ENCODE peak calls at places on chromosome 4, in five cellular contexts. Y is upper lobe of left lung, S is PC-3, I is K562, E is SK-N-SH. A is an unnamed sample.
A peak's percentile ranks its signal among the peaks of the same experiment; 100 is the strongest.

GRCh38 chr4:52946811-52947210 is 84.7 kb downstream of the RASL11B start:
- DNase-seq in Y (no peak), S (no peak), E (no peak), I (no peak), A (peak; percentile 60)

GRCh38 chr4:82777857-82778525 is 20.6 kb downstream of the SCD5 start:
- DNase-seq in S (no peak), E (no peak), I (no peak), Y (no peak), A (no peak)

GRCh38 chr4:99351487-99351886 is 1.1 kb downstream of the ADH1C start:
- DNase-seq in E (no peak), S (no peak), Y (no peak), I (no peak), A (no peak)

GRCh38 chr4:178577933-178578332 is 1135.7 kb upstream of the AGA start:
- DNase-seq in E (peak; percentile 12), Y (no peak), I (no peak), S (peak; percentile 9), A (no peak)

GRCh38 chr4:162232349-162232748 is 68.5 kb upstream of the FSTL5 start:
- DNase-seq in S (no peak), I (no peak), E (no peak), Y (no peak), A (no peak)

GRCh38 chr4:122826596-122827257 is at the start of gene FGF2:
- DNase-seq in S (peak; percentile 21), I (peak; percentile 76), E (peak; percentile 89), Y (peak; percentile 91), A (peak; percentile 24)

GRCh38 chr4:38106301-38106700 is 146.1 kb downstream of the PTTG2 start:
- DNase-seq in S (no peak), Y (no peak), I (no peak), E (no peak), A (no peak)

GRCh38 chr4:184475096-184475461 is 729 bp upstream of the IRF2 start:
- DNase-seq in Y (no peak), I (peak; percentile 64), E (peak; percentile 61), S (peak; percentile 34), A (peak; percentile 76)

GRCh38 chr4:54337007-54337406 is 107.9 kb downstream of the PDGFRA start:
- DNase-seq in S (no peak), Y (no peak), I (no peak), E (no peak), A (no peak)

GRCh38 chr4:123092603-123093002 is 170.2 kb upstream of the NUDT6 start:
- DNase-seq in I (no peak), Y (no peak), S (no peak), E (no peak), A (no peak)

GRCh38 chr4:70671091-70671490 is 4.8 kb upstream of the JCHAIN start:
- DNase-seq in S (no peak), Y (no peak), E (no peak), I (no peak), A (no peak)

GRCh38 chr4:101282076-101282844 is 65.1 kb downstream of the PPP3CA start:
- DNase-seq in S (no peak), Y (no peak), I (no peak), E (no peak), A (no peak)

GRCh38 chr4:181601118-181601517 is 642.1 kb upstream of the TENM3 start:
- DNase-seq in E (no peak), I (no peak), Y (no peak), S (no peak), A (no peak)

GRCh38 chr4:90127223-90127705 is at the start of gene CCSER1:
- DNase-seq in Y (peak; percentile 94), E (peak; percentile 90), I (no peak), S (peak; percentile 78), A (peak; percentile 37)

GRCh38 chr4:52376107-52376704 is 282.9 kb downstream of the USP46 start:
- DNase-seq in E (peak; percentile 41), Y (no peak), I (peak; percentile 23), S (peak; percentile 77), A (peak; percentile 56)

GRCh38 chr4:38923746-38924145 is 56.1 kb downstream of the FAM114A1 start:
- DNase-seq in S (no peak), E (no peak), I (no peak), Y (no peak), A (no peak)

GRCh38 chr4:97576955-97577354 is 566.3 kb downstream of the STPG2 start:
- DNase-seq in S (peak; percentile 12), E (no peak), Y (no peak), I (no peak), A (no peak)

GRCh38 chr4:34720563-34720962 is 1523.8 kb downstream of the ARAP2 start:
- DNase-seq in I (no peak), S (peak; percentile 55), E (peak; percentile 1), Y (no peak), A (no peak)

GRCh38 chr4:94634266-94634665 is 123.5 kb upstream of the BMPR1B start:
- DNase-seq in E (no peak), S (no peak), I (no peak), Y (no peak), A (no peak)

GRCh38 chr4:121145430-121145829 is 18.7 kb downstream of the TNIP3 start:
- DNase-seq in S (no peak), I (no peak), E (no peak), Y (no peak), A (no peak)

GRCh38 chr4:147958057-147958456 is 226.2 kb downstream of the ARHGAP10 start:
- DNase-seq in I (no peak), S (no peak), E (no peak), Y (no peak), A (no peak)

GRCh38 chr4:29560452-29560851 is 1159.7 kb upstream of the PCDH7 start:
- DNase-seq in Y (no peak), I (no peak), E (no peak), S (no peak), A (no peak)

DNA sequence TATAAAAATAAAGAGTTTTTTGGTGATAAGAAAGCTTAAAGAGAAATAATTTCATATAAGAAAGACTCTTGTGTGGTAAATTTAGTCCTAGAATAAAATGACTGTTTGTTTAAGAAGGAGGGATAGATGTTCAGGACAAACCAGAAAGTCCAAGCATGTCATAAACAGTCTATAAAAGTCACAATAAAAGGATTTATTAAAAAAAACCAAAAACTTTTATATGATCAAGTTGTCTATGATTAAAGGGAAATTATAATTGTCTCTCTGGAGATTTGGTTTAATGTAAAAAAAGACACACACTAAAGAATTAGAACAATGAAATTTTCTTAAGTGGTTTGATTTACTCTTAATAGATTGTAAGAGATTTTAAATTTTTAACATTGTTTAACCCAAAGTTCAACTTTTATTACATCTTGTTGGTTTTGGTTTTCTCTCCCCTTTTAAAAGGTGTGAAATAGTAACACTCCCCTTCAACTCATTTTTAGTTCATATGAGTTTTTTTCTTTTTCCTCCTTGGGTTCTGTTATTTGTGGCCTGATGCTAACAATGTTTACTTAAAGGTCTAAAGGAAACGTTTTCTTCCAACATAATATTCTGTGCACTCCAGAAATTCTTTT is 89.7 kb downstream of the PDHA2 start:
- DNase-seq in I (no peak), S (peak; percentile 2), Y (no peak), E (no peak), A (no peak)
- H3K4me1 ChIP-seq in I (no peaks in the 10 kb centered on the region), S (no peaks in the 10 kb centered on the region), Y (no peaks in the 10 kb centered on the region), E (no peaks in the 10 kb centered on the region), A (no peaks in the 10 kb centered on the region)

DNA sequence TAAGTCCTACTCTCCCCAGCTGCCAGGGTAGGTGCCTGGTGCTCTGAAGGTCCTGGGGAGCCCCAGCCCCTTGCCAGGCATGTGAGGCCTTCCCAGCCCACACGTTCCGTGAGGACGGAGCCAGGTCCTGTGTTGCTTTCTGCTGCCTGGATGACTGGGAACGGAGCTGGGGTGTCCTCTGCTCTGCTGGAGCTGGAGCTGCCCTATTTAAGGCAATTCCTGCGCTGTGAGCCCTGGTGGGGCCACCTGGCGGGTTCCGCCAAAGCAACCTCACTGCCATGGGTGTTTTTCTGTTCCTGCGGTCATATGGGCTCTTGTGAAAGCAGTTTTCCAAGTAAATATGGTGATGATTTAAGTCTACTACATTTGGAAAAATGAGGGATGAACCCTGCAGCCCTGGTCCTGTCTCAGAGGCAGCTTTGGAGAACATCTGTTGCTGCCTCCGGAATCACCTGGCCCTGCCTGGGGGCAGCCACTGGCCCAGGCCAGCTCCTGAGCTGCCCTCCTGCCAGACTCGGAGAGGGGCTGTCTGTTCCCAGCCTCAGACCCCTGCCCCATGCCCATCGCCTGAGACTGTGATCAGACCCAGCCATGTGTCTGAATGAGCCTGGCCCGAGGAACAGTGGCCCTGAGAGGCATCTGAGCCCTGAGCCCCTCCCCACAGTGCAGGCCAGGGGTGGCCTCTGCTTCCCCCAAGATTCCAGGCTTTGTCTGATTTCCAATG is 33.2 kb downstream of the FGFRL1 start:
- DNase-seq in S (no peak), I (no peak), E (no peak), Y (peak; percentile 69), A (no peak)
- TF ChIP-seq CTCF in S (no peak), I (no peak), E (no peak), Y (no peak), A (no peak)

DNA sequence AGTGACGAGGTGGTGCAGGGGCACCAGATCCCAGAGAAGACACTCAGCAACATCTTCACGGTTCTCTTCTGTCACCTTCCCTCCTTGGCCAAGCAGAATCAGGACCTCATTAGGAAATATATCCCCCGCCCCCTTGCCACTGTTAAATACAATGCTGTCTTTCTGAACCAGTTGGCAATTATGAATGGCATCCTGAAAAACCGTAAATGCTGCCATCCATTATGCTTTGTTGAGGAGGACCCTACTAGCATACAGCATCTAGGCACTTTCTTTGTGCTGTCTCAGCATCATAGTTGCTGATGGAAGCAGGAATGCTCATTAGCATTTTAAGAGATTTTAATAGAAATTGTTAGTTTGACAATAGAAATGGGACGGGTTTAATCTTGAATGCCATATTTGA is 138.5 kb downstream of the DCLK2 start:
- DNase-seq in Y (no peak), S (no peak), I (no peak), E (no peak), A (no peak)
- H3K4me1 ChIP-seq in Y (peaks cover 3% of the 10 kb centered on the region), S (peaks cover 28% of the 10 kb centered on the region), I (no peaks in the 10 kb centered on the region), E (peaks cover 22% of the 10 kb centered on the region), A (no peaks in the 10 kb centered on the region)

GRCh38 chr4:156158747-156159146 is 205.1 kb upstream of the CTSO start:
- DNase-seq in S (no peak), E (no peak), I (no peak), Y (no peak), A (no peak)

GRCh38 chr4:156154978-156155377 is 201.3 kb upstream of the CTSO start:
- DNase-seq in Y (no peak), E (no peak), I (no peak), S (peak; percentile 20), A (no peak)
- TF ChIP-seq CTCF in Y (no peak), E (peak; percentile 36), I (no peak), S (peak; percentile 57), A (no peak)

GRCh38 chr4:19177616-19178015 is 1074.1 kb upstream of the SLIT2 start:
- DNase-seq in I (no peak), E (no peak), S (peak; percentile 8), Y (no peak), A (no peak)
- H3K4me1 ChIP-seq in I (no peaks in the 10 kb centered on the region), E (no peaks in the 10 kb centered on the region), S (no peaks in the 10 kb centered on the region), Y (no peaks in the 10 kb centered on the region), A (no peaks in the 10 kb centered on the region)

GRCh38 chr4:44447563-44448504 is 775 bp downstream of the KCTD8 start:
- DNase-seq in S (peak; percentile 4), Y (peak; percentile 81), I (no peak), E (peak; percentile 27), A (peak; percentile 57)
- TF ChIP-seq CTCF in S (no peak), Y (no peak), I (no peak), E (no peak), A (no peak)

GRCh38 chr4:182764137-182764536 is 153.0 kb downstream of the DCTD start:
- DNase-seq in I (no peak), Y (no peak), E (no peak), S (peak; percentile 49), A (no peak)
- H3K4me1 ChIP-seq in I (no peaks in the 10 kb centered on the region), Y (no peaks in the 10 kb centered on the region), E (no peaks in the 10 kb centered on the region), S (peaks cover 6% of the 10 kb centered on the region), A (no peaks in the 10 kb centered on the region)

A was measured in adrenal gland.